ENCODE peak calls at places on chromosomes 12 and 14, in five cellular contexts. One of them, this sample, is unnamed.

GRCh38 chr12:121933522-121934317 is 15.3 kb downstream of the CFAP251 start:
- DNase-seq in WTC11: peak; percentile 62
- DNase-seq in testis: no peak
- DNase-seq in heart left ventricle: no peak
- DNase-seq in activated B cell treated with CpG ODN at 0.5 μM for 24 hours: no peak
- DNase-seq in this sample: no peak

GRCh38 chr14:32342151-32342853 is 13.2 kb downstream of the AKAP6 start:
- DNase-seq in WTC11: no peak
- DNase-seq in testis: no peak
- DNase-seq in heart left ventricle: no peak
- DNase-seq in activated B cell treated with CpG ODN at 0.5 μM for 24 hours: no peak
- DNase-seq in this sample: no peak

GRCh38 chr14:75726326-75726725 is 65.3 kb downstream of the TTLL5 start:
- DNase-seq in WTC11: no peak
- DNase-seq in testis: no peak
- DNase-seq in heart left ventricle: no peak
- DNase-seq in activated B cell treated with CpG ODN at 0.5 μM for 24 hours: no peak
- DNase-seq in this sample: no peak

GRCh38 chr12:121837680-121838079 is 21.0 kb downstream of the HPD start:
- DNase-seq in WTC11: no peak
- DNase-seq in testis: no peak
- DNase-seq in heart left ventricle: no peak
- DNase-seq in activated B cell treated with CpG ODN at 0.5 μM for 24 hours: no peak
- DNase-seq in this sample: no peak

GRCh38 chr12:62698701-62699101 is 232.1 kb downstream of the MON2 start:
- DNase-seq in WTC11: no peak
- DNase-seq in testis: no peak
- DNase-seq in heart left ventricle: no peak
- DNase-seq in activated B cell treated with CpG ODN at 0.5 μM for 24 hours: no peak
- DNase-seq in this sample: no peak

GRCh38 chr14:26966942-26967341 is 369.1 kb upstream of the NOVA1 start:
- DNase-seq in WTC11: no peak
- DNase-seq in testis: no peak
- DNase-seq in heart left ventricle: no peak
- DNase-seq in activated B cell treated with CpG ODN at 0.5 μM for 24 hours: no peak
- DNase-seq in this sample: no peak

GRCh38 chr12:119008691-119009221 is 27.4 kb downstream of the SRRM4 start:
- DNase-seq in WTC11: peak; percentile 18
- DNase-seq in testis: no peak
- DNase-seq in heart left ventricle: no peak
- DNase-seq in activated B cell treated with CpG ODN at 0.5 μM for 24 hours: no peak
- DNase-seq in this sample: peak; percentile 71

GRCh38 chr12:48189331-48190125 is 6.1 kb downstream of the CCDC184 start:
- DNase-seq in WTC11: peak; percentile 79
- DNase-seq in testis: peak; percentile 80
- DNase-seq in heart left ventricle: no peak
- DNase-seq in activated B cell treated with CpG ODN at 0.5 μM for 24 hours: peak; percentile 38
- DNase-seq in this sample: no peak

GRCh38 chr14:58796636-58797429 is 159.1 kb downstream of the DACT1 start:
- DNase-seq in WTC11: peak; percentile 20
- DNase-seq in testis: no peak
- DNase-seq in heart left ventricle: no peak
- DNase-seq in activated B cell treated with CpG ODN at 0.5 μM for 24 hours: no peak
- DNase-seq in this sample: no peak

GRCh38 chr14:78157855-78158436 is 12.2 kb upstream of the NRXN3 start:
- DNase-seq in WTC11: peak; percentile 57
- DNase-seq in testis: peak; percentile 60
- DNase-seq in heart left ventricle: no peak
- DNase-seq in activated B cell treated with CpG ODN at 0.5 μM for 24 hours: no peak
- DNase-seq in this sample: no peak

GRCh38 chr12:132021031-132021871 is 71.5 kb downstream of the EP400 start:
- DNase-seq in WTC11: no peak
- DNase-seq in testis: no peak
- DNase-seq in heart left ventricle: peak; percentile 53
- DNase-seq in activated B cell treated with CpG ODN at 0.5 μM for 24 hours: no peak
- DNase-seq in this sample: no peak

GRCh38 chr14:24058260-24058950 is 6.6 kb downstream of the CARMIL3 start:
- DNase-seq in WTC11: peak; percentile 88
- DNase-seq in testis: peak; percentile 94
- DNase-seq in heart left ventricle: no peak
- DNase-seq in activated B cell treated with CpG ODN at 0.5 μM for 24 hours: no peak
- DNase-seq in this sample: no peak

GRCh38 chr12:79615596-79616560 is 74.9 kb downstream of the PAWR start:
- DNase-seq in WTC11: no peak
- DNase-seq in testis: no peak
- DNase-seq in heart left ventricle: no peak
- DNase-seq in activated B cell treated with CpG ODN at 0.5 μM for 24 hours: no peak
- DNase-seq in this sample: no peak

GRCh38 chr12:11651785-11652184 is 2.3 kb downstream of the ETV6 start:
- DNase-seq in WTC11: no peak
- DNase-seq in testis: no peak
- DNase-seq in heart left ventricle: no peak
- DNase-seq in activated B cell treated with CpG ODN at 0.5 μM for 24 hours: no peak
- DNase-seq in this sample: no peak

GRCh38 chr14:65296402-65296801 is 116.1 kb upstream of the FUT8 start:
- DNase-seq in WTC11: no peak
- DNase-seq in testis: no peak
- DNase-seq in heart left ventricle: no peak
- DNase-seq in activated B cell treated with CpG ODN at 0.5 μM for 24 hours: no peak
- DNase-seq in this sample: no peak

GRCh38 chr12:29863665-29864064 is 79.9 kb upstream of the TMTC1 start:
- DNase-seq in WTC11: peak; percentile 12
- DNase-seq in testis: no peak
- DNase-seq in heart left ventricle: no peak
- DNase-seq in activated B cell treated with CpG ODN at 0.5 μM for 24 hours: no peak
- DNase-seq in this sample: no peak

GRCh38 chr14:20631821-20632389 is 9.6 kb downstream of the OR6S1 start:
- DNase-seq in WTC11: peak; percentile 64
- DNase-seq in testis: peak; percentile 91
- DNase-seq in heart left ventricle: peak; percentile 82
- DNase-seq in activated B cell treated with CpG ODN at 0.5 μM for 24 hours: no peak
- DNase-seq in this sample: no peak

GRCh38 chr14:100246136-100246535 is 7.2 kb downstream of the YY1 start:
- DNase-seq in WTC11: no peak
- DNase-seq in testis: no peak
- DNase-seq in heart left ventricle: no peak
- DNase-seq in activated B cell treated with CpG ODN at 0.5 μM for 24 hours: no peak
- DNase-seq in this sample: no peak

GRCh38 chr14:58118097-58118496 is 33.9 kb downstream of the ARMH4 start:
- DNase-seq in WTC11: no peak
- DNase-seq in testis: no peak
- DNase-seq in heart left ventricle: no peak
- DNase-seq in activated B cell treated with CpG ODN at 0.5 μM for 24 hours: no peak
- DNase-seq in this sample: no peak

GRCh38 chr14:76917759-76918175 is 91.6 kb downstream of the LRRC74A start:
- DNase-seq in WTC11: no peak
- DNase-seq in testis: peak; percentile 55
- DNase-seq in heart left ventricle: peak; percentile 83
- DNase-seq in activated B cell treated with CpG ODN at 0.5 μM for 24 hours: no peak
- DNase-seq in this sample: no peak

GRCh38 chr12:108350511-108350910 is 11.4 kb upstream of the CMKLR1 start:
- DNase-seq in WTC11: no peak
- DNase-seq in testis: no peak
- DNase-seq in heart left ventricle: no peak
- DNase-seq in activated B cell treated with CpG ODN at 0.5 μM for 24 hours: no peak
- DNase-seq in this sample: no peak
- TF ChIP-seq CTCF in WTC11: no peak
- TF ChIP-seq CTCF in testis: no peak
- TF ChIP-seq CTCF in heart left ventricle: no peak
- TF ChIP-seq CTCF in activated B cell treated with CpG ODN at 0.5 μM for 24 hours: no peak
- TF ChIP-seq CTCF in this sample: no peak

GRCh38 chr14:67916430-67916829 is 96.9 kb downstream of the RAD51B start:
- DNase-seq in WTC11: no peak
- DNase-seq in testis: no peak
- DNase-seq in heart left ventricle: no peak
- DNase-seq in activated B cell treated with CpG ODN at 0.5 μM for 24 hours: no peak
- DNase-seq in this sample: no peak

GRCh38 chr14:67908061-67908767 is 88.6 kb downstream of the RAD51B start:
- DNase-seq in WTC11: no peak
- DNase-seq in testis: no peak
- DNase-seq in heart left ventricle: no peak
- DNase-seq in activated B cell treated with CpG ODN at 0.5 μM for 24 hours: no peak
- DNase-seq in this sample: no peak

DNA sequence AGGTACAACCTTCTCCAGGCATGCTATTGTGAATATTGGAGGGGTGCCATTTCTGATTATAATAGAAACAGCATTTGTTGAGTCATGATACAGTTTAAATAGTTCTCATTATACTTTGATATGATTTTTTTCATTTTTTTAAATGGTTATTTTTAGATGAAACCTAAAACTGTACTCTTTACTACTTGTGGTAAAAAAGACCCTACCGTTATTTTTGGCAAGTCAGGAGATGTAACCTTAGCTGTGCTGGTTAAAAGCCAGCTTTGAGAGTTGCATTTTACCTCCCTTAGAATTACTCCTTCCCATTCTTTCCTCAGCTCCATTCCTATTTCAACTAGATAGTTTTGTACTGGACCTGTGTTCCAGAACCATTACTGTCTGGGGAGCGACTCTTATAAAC is 91.9 kb downstream of the RAD51B start:
- DNase-seq in WTC11: no peak
- DNase-seq in testis: no peak
- DNase-seq in heart left ventricle: no peak
- DNase-seq in activated B cell treated with CpG ODN at 0.5 μM for 24 hours: no peak
- DNase-seq in this sample: no peak
- TF ChIP-seq CTCF in WTC11: no peak
- TF ChIP-seq CTCF in testis: no peak
- TF ChIP-seq CTCF in heart left ventricle: no peak
- TF ChIP-seq CTCF in activated B cell treated with CpG ODN at 0.5 μM for 24 hours: no peak
- TF ChIP-seq CTCF in this sample: no peak

GRCh38 chr12:94148841-94149780 is 734 bp downstream of the PLXNC1 start:
- DNase-seq in WTC11: peak; percentile 75
- DNase-seq in testis: peak; percentile 56
- DNase-seq in heart left ventricle: peak; percentile 79
- DNase-seq in activated B cell treated with CpG ODN at 0.5 μM for 24 hours: peak; percentile 71
- DNase-seq in this sample: peak; percentile 75
- TF ChIP-seq CTCF in WTC11: peak; percentile 30
- TF ChIP-seq CTCF in testis: no peak
- TF ChIP-seq CTCF in heart left ventricle: no peak
- TF ChIP-seq CTCF in activated B cell treated with CpG ODN at 0.5 μM for 24 hours: no peak
- TF ChIP-seq CTCF in this sample: peak; percentile 68

DNA sequence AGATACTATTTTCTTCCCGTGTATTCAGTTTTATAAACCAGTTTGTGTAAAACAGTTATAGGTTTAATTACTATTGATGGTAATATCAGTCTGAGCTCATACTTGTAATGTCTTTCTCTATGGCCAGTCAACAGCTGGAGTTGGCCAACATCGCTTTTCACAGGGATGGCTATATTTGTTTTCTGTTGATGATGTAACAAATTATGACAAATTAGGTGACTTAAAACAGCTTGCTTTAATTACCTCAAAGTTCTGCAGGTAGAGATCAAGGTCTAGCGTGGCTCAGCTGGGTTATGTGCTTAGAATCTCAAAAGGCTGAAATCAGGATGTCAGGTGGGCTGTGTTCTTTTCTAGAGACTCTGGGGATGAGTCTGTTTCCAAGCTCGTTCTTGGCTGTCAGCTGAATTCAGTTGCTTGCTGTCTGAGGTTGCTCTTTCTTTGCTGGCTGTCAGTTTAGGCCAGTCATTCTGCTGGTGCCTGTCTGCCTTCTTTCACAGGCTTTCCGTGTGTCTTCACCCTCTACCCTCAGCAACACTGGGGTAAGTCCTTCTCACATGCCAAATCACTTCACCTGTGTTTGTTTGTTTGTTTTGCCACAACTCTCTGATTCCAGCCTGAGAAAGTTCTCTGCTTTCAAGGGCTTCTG is 370.2 kb upstream of the E2F7 start:
- DNase-seq in WTC11: no peak
- DNase-seq in testis: no peak
- DNase-seq in heart left ventricle: no peak
- DNase-seq in activated B cell treated with CpG ODN at 0.5 μM for 24 hours: no peak
- DNase-seq in this sample: no peak
- TF ChIP-seq CTCF in WTC11: no peak
- TF ChIP-seq CTCF in testis: no peak
- TF ChIP-seq CTCF in heart left ventricle: no peak
- TF ChIP-seq CTCF in activated B cell treated with CpG ODN at 0.5 μM for 24 hours: no peak
- TF ChIP-seq CTCF in this sample: no peak

DNA sequence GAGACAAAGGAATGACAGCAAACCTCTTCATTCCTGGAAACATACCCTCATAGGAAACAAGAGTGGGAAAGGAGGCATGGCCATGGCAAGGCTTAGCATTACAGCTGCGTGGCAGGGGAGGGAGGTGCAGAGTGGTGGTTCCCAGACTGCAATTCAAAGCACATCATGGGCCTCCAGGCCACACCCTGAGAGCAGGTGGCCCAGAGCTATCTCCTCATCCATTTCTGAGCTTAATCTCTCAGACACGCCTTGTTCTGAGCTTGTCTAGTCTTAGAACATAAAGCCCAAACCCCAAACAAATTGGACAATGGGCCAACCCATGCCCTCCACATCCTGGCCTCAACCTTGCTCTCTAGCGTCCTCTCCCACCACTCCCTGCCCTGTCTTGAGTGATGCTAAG is 5.9 kb upstream of the KRT3 start:
- DNase-seq in WTC11: no peak
- DNase-seq in testis: no peak
- DNase-seq in heart left ventricle: no peak
- DNase-seq in activated B cell treated with CpG ODN at 0.5 μM for 24 hours: no peak
- DNase-seq in this sample: no peak
- TF ChIP-seq CTCF in WTC11: no peak
- TF ChIP-seq CTCF in testis: no peak
- TF ChIP-seq CTCF in heart left ventricle: no peak
- TF ChIP-seq CTCF in activated B cell treated with CpG ODN at 0.5 μM for 24 hours: no peak
- TF ChIP-seq CTCF in this sample: no peak

DNA sequence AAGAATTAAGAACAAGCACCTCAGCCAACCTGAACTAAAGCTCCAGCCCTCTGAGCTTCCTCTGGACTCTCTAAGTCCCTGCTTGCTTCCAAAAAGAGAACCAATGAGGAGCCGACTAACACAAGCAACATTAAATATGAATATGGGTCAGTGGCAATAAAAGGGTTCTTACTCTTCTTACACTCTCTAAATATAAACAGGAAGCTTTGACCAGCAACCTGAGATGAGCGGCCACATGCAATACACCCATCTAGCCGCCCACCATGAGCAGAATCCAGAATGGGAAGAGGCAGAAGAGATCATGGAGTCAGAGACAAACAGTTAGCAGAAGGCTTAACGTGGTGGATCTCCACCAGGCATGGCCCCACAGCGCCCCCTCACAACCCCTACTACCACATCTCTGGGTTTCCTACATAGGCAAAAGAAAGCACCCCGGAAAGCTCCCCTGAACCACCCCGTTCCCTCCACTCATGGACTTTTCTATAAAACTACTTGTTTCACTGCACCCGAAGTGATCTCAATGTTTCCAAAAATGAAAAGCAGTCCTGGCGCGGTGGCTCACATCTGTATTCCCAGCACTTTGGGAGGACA is 59.4 kb downstream of the TTC7B start:
- DNase-seq in WTC11: peak; percentile 62
- DNase-seq in testis: no peak
- DNase-seq in heart left ventricle: no peak
- DNase-seq in activated B cell treated with CpG ODN at 0.5 μM for 24 hours: no peak
- DNase-seq in this sample: no peak
- TF ChIP-seq CTCF in WTC11: no peak
- TF ChIP-seq CTCF in testis: no peak
- TF ChIP-seq CTCF in heart left ventricle: no peak
- TF ChIP-seq CTCF in activated B cell treated with CpG ODN at 0.5 μM for 24 hours: no peak
- TF ChIP-seq CTCF in this sample: no peak

This sample was measured in type B pancreatic cell.